ENCODE peak calls at places on chromosomes 2 and 18, in nine cellular contexts. D, G, B, W, A, R, L, F and V are unnamed samples.

GRCh38 chr18:46421973-46422551 is 235.0 kb downstream of the LOXHD1 start:
- DNase-seq in D (no peak), G (no peak), B (no peak), W (no peak), A (no peak), R (no peak), L (no peak), F (peak), V (no peak)

GRCh38 chr2:170022692-170023091 is 155.3 kb upstream of the MYO3B start:
- DNase-seq in D (no peak), G (no peak), B (peak), W (no peak), A (no peak), R (no peak), L (no peak), F (no peak), V (no peak)

GRCh38 chr2:210539578-210540416 is 16.6 kb upstream of the CPS1 start:
- DNase-seq in D (no peak), G (no peak), B (no peak), W (no peak), A (no peak), R (no peak), L (no peak), F (no peak), V (no peak)

GRCh38 chr2:240060977-240061591 is 7.8 kb upstream of the OR6B3 start:
- DNase-seq in D (no peak), G (peak), B (peak), W (no peak), A (no peak), R (no peak), L (peak), F (no peak), V (no peak)

GRCh38 chr2:196330645-196331044 is 159.3 kb upstream of the STK17B start:
- DNase-seq in D (no peak), G (no peak), B (no peak), W (no peak), A (no peak), R (no peak), L (no peak), F (no peak), V (no peak)

GRCh38 chr2:156320491-156320896 is 12.0 kb downstream of the NR4A2 start:
- DNase-seq in D (no peak), G (no peak), B (peak), W (peak), A (no peak), R (peak), L (no peak), F (peak), V (no peak)

GRCh38 chr18:31101148-31102019 is 837 bp downstream of the DSC2 start:
- DNase-seq in D (peak), G (no peak), B (peak), W (peak), A (peak), R (peak), L (peak), F (peak), V (peak)

GRCh38 chr2:114089636-114090325 is 199.9 kb downstream of the ACTR3 start:
- DNase-seq in D (no peak), G (no peak), B (peak), W (no peak), A (no peak), R (no peak), L (no peak), F (no peak), V (no peak)

GRCh38 chr2:73494031-73494430 is 108.4 kb downstream of the ALMS1 start:
- DNase-seq in D (no peak), G (no peak), B (peak), W (no peak), A (no peak), R (no peak), L (no peak), F (no peak), V (no peak)

GRCh38 chr2:231613054-231613654 is 20.5 kb downstream of the TEX44 start:
- DNase-seq in D (peak), G (peak), B (no peak), W (peak), A (no peak), R (no peak), L (no peak), F (no peak), V (no peak)

GRCh38 chr2:202278036-202278760 is 12.6 kb downstream of the NOP58 start:
- DNase-seq in D (no peak), G (no peak), B (peak), W (no peak), A (no peak), R (no peak), L (no peak), F (no peak), V (no peak)

GRCh38 chr2:217988014-217988839 is 14.6 kb downstream of the TNS1 start:
- DNase-seq in D (peak), G (peak), B (peak), W (peak), A (peak), R (peak), L (peak), F (peak), V (peak)

GRCh38 chr2:120441744-120442471 is 96.0 kb downstream of the INHBB start:
- DNase-seq in D (peak), G (no peak), B (peak), W (peak), A (peak), R (peak), L (peak), F (peak), V (no peak)

GRCh38 chr2:218622606-218623238 is 15.0 kb downstream of the PLCD4 start:
- DNase-seq in D (no peak), G (no peak), B (peak), W (no peak), A (no peak), R (no peak), L (no peak), F (no peak), V (no peak)

GRCh38 chr2:53787255-53787910 is 539 bp downstream of the ERLEC1 start:
- DNase-seq in D (no peak), G (peak), B (peak), W (peak), A (peak), R (no peak), L (no peak), F (no peak), V (no peak)

GRCh38 chr2:237025090-237025865 is 60.4 kb upstream of the COPS8 start:
- DNase-seq in D (no peak), G (no peak), B (peak), W (peak), A (no peak), R (no peak), L (peak), F (peak), V (peak)

DNA sequence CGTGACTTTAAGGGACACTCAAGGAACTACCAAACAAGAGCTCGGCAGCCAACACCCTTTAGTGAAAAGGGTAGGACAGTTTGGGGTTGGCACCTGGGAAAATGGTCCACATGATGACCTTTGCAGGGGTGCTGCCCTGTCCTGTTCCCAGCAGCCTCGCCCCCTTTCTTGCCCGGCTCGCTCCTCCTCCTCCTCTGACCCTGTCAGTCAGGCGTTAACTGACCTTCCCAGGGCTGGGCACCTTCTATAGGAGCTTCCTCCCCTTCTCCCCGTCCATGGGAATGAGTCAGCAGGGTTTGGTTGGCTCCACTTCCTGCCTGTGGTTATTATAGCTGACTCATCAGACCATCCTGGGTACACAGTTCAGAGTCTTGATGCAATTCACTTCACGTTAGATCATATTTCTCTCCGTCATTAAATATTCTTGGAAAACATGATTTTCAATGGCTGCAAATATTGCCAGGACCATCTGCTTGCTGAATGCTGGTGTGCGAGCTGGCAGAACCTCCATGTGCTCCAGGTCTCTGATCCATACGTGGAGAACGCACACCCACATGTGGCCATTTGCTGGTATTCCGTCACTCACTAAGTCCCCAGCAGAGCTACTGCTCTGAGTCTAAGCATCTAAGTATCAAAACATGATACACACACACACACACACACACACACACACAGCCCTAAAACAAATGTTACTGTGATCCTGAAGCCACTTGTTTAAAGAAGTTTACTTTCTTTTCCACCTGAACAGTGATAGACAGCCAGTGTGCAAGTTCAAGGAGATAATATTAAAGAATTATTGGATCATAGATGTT is 185.0 kb downstream of the ANAPC1 start:
- DNase-seq in D (peak), G (peak), B (peak), W (peak), A (peak), R (peak), L (peak), F (peak), V (peak)
- TF ChIP-seq CTCF in D (no peak), G (peak), B (peak), W (no peak), A (no peak), R (peak), L (peak), F (no peak), V (peak)

DNA sequence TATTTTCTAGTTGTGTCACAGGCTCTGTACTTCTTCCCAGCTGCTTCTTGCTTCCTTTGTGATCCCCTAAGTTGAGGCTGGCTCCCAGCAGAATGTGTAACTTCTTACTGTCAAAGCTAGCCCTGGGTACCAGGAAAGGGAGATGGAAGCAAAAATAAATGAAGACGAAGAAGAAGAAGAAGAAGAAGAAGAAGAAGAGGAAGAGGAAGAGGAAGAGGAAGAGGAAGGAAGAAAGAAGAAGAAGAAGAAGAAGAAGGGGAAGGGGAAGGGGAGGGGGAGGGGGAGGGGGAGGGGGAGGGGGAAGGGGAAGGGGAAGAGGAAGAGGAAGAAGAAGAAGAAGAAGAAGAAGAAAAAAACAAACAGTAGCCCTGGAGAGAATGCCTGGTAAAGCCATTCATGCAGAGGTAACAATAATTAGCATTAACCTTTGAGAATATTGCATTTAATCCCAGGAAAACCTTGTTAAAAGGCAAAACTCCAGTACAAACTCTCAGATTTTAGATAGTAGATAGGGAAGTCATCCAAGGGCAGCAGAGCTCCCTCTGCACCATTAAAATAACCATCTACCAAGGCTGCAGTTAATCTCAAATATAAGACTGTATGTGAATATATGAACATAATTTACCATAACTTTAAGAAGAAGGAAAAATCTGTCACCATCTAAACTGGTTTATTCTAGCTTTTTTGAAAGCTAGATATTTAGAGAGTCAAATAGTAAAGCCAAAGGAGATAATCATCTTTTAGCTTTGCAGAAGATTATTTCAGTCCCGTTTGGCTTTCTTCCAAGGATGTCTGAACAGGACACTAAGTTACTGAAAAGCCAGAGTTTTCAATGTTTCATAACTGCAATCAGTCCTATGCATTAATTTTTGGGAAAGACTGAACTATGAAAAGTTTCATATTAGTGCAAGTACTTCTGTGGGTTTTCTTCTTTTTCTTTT is 44.3 kb upstream of the FBXO11 start:
- DNase-seq in D (no peak), G (no peak), B (no peak), W (no peak), A (no peak), R (no peak), L (no peak), F (no peak), V (no peak)
- H3K27ac ChIP-seq in D (no peak), G (no peak), B (no peak), W (no peak), A (no peak), R (no peak), L (no peak), F (no peak), V (no peak)

DNA sequence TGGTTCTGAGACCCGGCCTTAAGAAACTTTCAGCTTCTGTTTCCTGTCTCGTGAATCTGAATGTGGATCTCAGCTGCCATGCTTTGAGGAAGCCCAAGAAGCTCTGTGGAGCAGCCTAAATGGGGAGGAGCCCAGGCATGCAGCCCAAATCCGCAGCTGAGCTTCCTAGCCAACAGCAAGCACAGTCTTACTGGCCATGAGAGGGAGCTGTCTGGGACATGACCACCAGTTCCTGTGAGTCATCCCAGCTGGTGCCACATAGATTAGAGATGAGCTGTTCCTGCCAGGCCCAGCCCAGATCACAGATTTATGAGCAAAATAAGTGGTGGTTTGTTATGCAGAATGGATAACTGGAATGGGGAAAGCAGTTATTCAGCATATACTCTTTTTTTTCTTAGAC is 224.4 kb upstream of the APCDD1 start:
- DNase-seq in D (no peak), G (no peak), B (peak), W (no peak), A (no peak), R (no peak), L (no peak), F (no peak), V (no peak)
- TF ChIP-seq CTCF in D (no peak), G (no peak), B (peak), W (no peak), A (no peak), R (no peak), L (peak), F (no peak), V (peak)

DNA sequence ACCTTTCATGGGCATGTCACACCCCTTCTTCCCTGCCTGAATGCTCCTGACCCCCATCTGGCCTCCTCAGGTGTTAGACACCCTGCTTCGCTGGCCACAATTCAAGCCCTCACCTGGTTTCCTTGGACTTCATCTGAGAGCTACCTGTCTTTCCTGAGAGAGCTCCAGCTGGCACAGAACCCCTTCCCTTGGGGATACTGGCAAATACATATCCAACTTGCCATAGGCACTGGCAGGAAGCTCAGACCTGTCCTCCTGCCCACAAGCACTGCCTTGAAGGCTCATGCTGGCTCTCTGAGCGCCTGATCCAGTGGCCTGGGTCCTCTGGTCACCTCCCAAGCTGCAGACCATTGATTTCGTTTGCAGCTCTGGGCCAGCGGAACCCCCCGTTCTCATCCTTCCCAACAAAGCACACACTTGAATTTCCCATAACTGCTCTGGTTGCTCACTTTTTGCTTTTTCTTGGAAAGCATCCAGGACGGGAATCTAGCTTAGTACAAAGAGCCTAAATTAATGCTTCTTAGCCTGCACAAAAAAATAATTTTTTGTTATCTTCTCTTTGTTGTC is 74.2 kb upstream of the MAP4K3 start:
- DNase-seq in D (no peak), G (no peak), B (no peak), W (no peak), A (no peak), R (no peak), L (no peak), F (no peak), V (no peak)
- H3K27ac ChIP-seq in D (peak), G (no peak), B (peak), W (no peak), A (no peak), R (peak), L (no peak), F (peak), V (no peak)

DNA sequence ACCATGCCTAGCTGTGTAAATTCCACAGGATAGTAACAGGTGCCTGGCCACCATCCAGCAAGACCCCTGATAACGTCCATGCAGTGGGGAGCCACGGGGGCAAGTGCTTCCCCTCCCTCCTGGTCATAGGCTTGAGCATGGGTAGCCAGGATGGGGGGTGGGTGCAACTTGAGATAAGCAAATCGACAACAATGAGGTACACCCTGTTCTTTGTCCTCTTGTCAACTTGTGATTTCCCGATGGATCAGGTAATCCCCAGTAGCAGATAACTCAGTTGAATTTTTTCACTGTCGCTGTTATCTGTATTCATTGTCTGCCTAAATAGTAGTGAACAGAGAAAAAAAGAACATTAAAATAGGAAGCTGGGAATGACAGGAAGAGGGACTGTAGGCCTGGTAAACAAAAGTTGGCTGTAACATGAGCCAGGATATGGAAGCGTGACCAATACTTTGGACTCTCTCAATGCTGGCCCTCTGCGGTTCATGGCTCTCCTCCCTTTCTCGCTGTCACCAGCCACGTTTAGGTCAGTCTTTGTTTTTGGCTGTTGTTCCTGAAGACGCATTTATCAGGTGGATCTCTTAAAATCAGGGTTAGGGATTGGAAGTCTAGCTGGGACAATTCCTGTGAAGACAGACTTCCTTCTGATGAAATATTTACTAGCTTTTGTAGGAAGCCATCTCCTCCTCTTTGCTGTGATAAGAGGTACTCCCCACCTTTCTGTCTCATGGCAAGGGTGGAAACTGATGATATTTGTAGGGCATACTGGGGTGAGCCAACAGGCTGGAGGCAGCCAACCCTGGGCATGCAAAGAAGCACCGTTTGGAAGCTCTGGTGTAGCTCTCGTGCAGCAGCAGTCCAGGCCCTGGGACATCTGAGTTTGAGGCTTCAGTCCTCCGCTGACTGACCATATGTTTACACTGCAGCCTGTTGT is 42.4 kb downstream of the TCF7L1 start:
- DNase-seq in D (no peak), G (no peak), B (peak), W (no peak), A (no peak), R (peak), L (no peak), F (no peak), V (no peak)
- TF ChIP-seq CTCF in D (no peak), G (no peak), B (no peak), W (no peak), A (no peak), R (no peak), L (no peak), F (no peak), V (no peak)

GRCh38 chr18:9949861-9950260 is 36.0 kb downstream of the VAPA start:
- DNase-seq in D (no peak), G (no peak), B (no peak), W (no peak), A (no peak), R (no peak), L (no peak), F (no peak), V (no peak)
- H3K27ac ChIP-seq in D (no peak), G (no peak), B (no peak), W (peak), A (no peak), R (no peak), L (peak), F (no peak), V (no peak)

GRCh38 chr2:172102159-172102857 is 392 bp downstream of the DLX2 start:
- DNase-seq in D (peak), G (no peak), B (peak), W (no peak), A (no peak), R (no peak), L (no peak), F (peak), V (peak)

GRCh38 chr2:172101008-172101706 is 1.5 kb downstream of the DLX2 start:
- DNase-seq in D (no peak), G (no peak), B (no peak), W (no peak), A (no peak), R (no peak), L (no peak), F (no peak), V (no peak)

GRCh38 chr2:172102858-172103359 is at the start of gene DLX2:
- DNase-seq in D (peak), G (peak), B (peak), W (peak), A (no peak), R (peak), L (peak), F (no peak), V (peak)

GRCh38 chr2:172100080-172101007 is 2.4 kb downstream of the DLX2 start:
- DNase-seq in D (peak), G (no peak), B (no peak), W (no peak), A (no peak), R (no peak), L (peak), F (no peak), V (no peak)

DNA sequence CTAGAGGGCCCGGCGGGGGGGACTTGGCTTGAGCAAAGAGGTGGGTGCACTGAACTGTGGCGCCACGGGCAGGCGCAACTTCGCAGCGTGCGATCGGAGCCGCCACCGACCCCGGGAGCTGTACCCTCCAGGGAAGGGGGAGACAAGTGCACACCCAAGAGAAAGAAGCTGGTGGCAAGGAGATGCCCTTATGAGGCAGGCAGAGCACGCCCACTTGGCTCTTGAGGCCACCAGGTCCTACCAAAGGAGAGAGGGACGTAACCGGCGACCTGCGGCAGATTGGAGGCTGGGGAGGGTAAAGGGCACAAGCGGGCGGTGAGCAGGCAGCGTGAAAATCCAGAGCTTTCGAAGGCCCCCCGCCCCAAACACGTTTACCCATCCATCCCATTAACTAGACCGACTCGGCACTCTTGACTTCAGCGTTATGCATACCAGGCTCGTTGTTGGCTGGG is 967 bp downstream of the DLX2 start:
- DNase-seq in D (peak), G (no peak), B (no peak), W (no peak), A (no peak), R (no peak), L (no peak), F (no peak), V (no peak)
- TF ChIP-seq CTCF in D (no peak), G (no peak), B (no peak), W (no peak), A (no peak), R (no peak), L (no peak), F (no peak), V (no peak)